ENCODE peak calls at places on chromosomes 13 and 19, in ten cellular contexts. R is RWPE1; T is NCI-H1092; E is activated T-helper 1 cell treated with Interleukin-2 at 50 U/mL for 16 hours; U is HEK293T; I is T-cell; F is AG10803; X is stimulated activated CD4-positive, alpha-beta T cell treated with anti-CD3 and anti-CD28 coated beads, Interleukin-1b, Interleukin-23, amount 100 ng/mL, for 1 hour; L is NCI-H345; P is BE2C. G is an unnamed sample.

GRCh38 chr19:810077-810855 is 11.5 kb downstream of the PLPPR3 start:
- DNase-seq in R (no peak), T (no peak), E (no peak), U (no peak), I (no peak), F (no peak), X (no peak), L (no peak), P (no peak), G (no peak)

GRCh38 chr13:113087923-113088690 is 17.5 kb upstream of the F7 start:
- DNase-seq in R (no peak), T (no peak), E (no peak), U (no peak), I (no peak), F (no peak), X (no peak), L (no peak), P (peak), G (no peak)

GRCh38 chr13:96621634-96622033 is 372.6 kb downstream of the OXGR1 start:
- DNase-seq in R (no peak), T (no peak), E (no peak), U (no peak), I (no peak), F (no peak), X (no peak), L (no peak), P (no peak), G (no peak)

GRCh38 chr19:27972291-27973040 is 1240.5 kb downstream of the UQCRFS1 start:
- DNase-seq in R (no peak), T (no peak), E (no peak), U (no peak), I (no peak), F (peak), X (no peak), L (no peak), P (no peak), G (no peak)

GRCh38 chr13:24618219-24618955 is 61.8 kb upstream of the ATP12A start:
- DNase-seq in R (no peak), T (no peak), E (peak), U (no peak), I (peak), F (no peak), X (no peak), L (no peak), P (no peak), G (no peak)

GRCh38 chr19:38685666-38686529 is 38.4 kb downstream of the ACTN4 start:
- DNase-seq in R (no peak), T (no peak), E (no peak), U (peak), I (no peak), F (peak), X (no peak), L (no peak), P (no peak), G (no peak)

GRCh38 chr19:1736916-1737315 is 16.4 kb upstream of the ONECUT3 start:
- DNase-seq in R (no peak), T (no peak), E (no peak), U (no peak), I (no peak), F (no peak), X (no peak), L (no peak), P (no peak), G (no peak)

GRCh38 chr19:11446652-11447301 is 11.3 kb downstream of the PRKCSH start:
- DNase-seq in R (no peak), T (peak), E (peak), U (peak), I (peak), F (no peak), X (no peak), L (no peak), P (peak), G (peak)

GRCh38 chr13:35780613-35781012 is 304.1 kb upstream of the MAB21L1 start:
- DNase-seq in R (no peak), T (no peak), E (no peak), U (no peak), I (no peak), F (no peak), X (no peak), L (no peak), P (no peak), G (no peak)

G was measured in K562.